ENCODE peak calls at places on chromosomes 13 and 19, in ten cellular contexts. I, J, R, U, N, Z, L, V, P and Q are unnamed samples.

GRCh38 chr19:7113233-7113632 is 43.7 kb downstream of the ZNF557 start:
- DNase-seq in V (no peak), R (no peak), N (no peak), Z (no peak), J (no peak), P (no peak), L (no peak), U (no peak), I (no peak), Q (no peak)

GRCh38 chr13:100490692-100491091 is 97.9 kb downstream of the GGACT start:
- DNase-seq in N (no peak), L (no peak), I (no peak), Z (no peak), R (no peak), J (no peak), U (no peak), V (no peak), P (no peak), Q (peak)

GRCh38 chr19:39398297-39398864 is 7.2 kb downstream of the MED29 start:
- DNase-seq in J (no peak), V (no peak), P (peak), U (peak), R (no peak), I (no peak), L (peak), Z (peak), N (peak), Q (peak)

GRCh38 chr19:33622809-33623511 is 1.2 kb downstream of the CHST8 start:
- DNase-seq in I (no peak), R (no peak), L (no peak), V (peak), U (no peak), P (no peak), N (no peak), J (no peak), Z (no peak), Q (no peak)

GRCh38 chr13:114161644-114162532 is 17.2 kb upstream of the CFAP97D2 start:
- DNase-seq in P (peak), R (no peak), U (peak), L (peak), N (peak), Z (no peak), I (no peak), V (no peak), J (peak), Q (peak)

GRCh38 chr13:75754936-75755335 is 118.8 kb downstream of the LMO7 start:
- DNase-seq in R (no peak), U (no peak), N (no peak), L (no peak), I (no peak), J (no peak), Z (no peak), P (no peak), V (no peak), Q (no peak)

GRCh38 chr19:50649433-50650391 is at the start of gene C19orf81:
- DNase-seq in Z (no peak), V (no peak), J (no peak), P (peak), R (no peak), I (no peak), N (no peak), U (no peak), L (no peak), Q (no peak)

GRCh38 chr19:858868-859843 is at the start of gene CFD:
- DNase-seq in V (no peak), Z (peak), R (no peak), J (no peak), N (peak), I (no peak), P (peak), U (peak), L (peak), Q (peak)